ENCODE peak calls at places on chromosomes 16 and 17, in seven cellular contexts. T is neural progenitor cell, P is GM12865, Q is choroid plexus epithelial cell, F is adrenal gland, E is ovary, J is endothelial cell. I is an unnamed sample.
A peak's percentile ranks its signal among the peaks of the same experiment; 100 is the strongest.

GRCh38 chr16:13560151-13560550 is 359.8 kb upstream of the ERCC4 start:
- DNase-seq in J (no peak), T (no peak), P (no peak), Q (no peak), E (no peak), F (no peak), I (no peak)

GRCh38 chr16:63467513-63467912 is 1431.3 kb upstream of the CDH8 start:
- DNase-seq in E (no peak), J (no peak), Q (no peak), F (no peak), P (no peak), T (no peak), I (no peak)

GRCh38 chr17:74274703-74275340 is 788 bp downstream of the DNAI2 start:
- DNase-seq in E (no peak), Q (no peak), P (peak; percentile 33), J (no peak), T (no peak), F (no peak), I (no peak)

GRCh38 chr16:80391095-80391494 is 149.7 kb upstream of the DYNLRB2 start:
- DNase-seq in T (no peak), J (no peak), Q (no peak), E (no peak), F (no peak), P (no peak), I (no peak)

GRCh38 chr17:7056386-7056785 is 12.5 kb upstream of the SLC16A11 start:
- DNase-seq in Q (peak; percentile 45), T (no peak), P (no peak), J (no peak), F (no peak), E (no peak), I (no peak)

GRCh38 chr16:58026139-58026704 is 668 bp downstream of the MMP15 start:
- DNase-seq in T (peak; percentile 65), Q (peak; percentile 40), E (peak; percentile 22), J (peak; percentile 49), F (peak; percentile 71), P (peak; percentile 18), I (peak; percentile 62)

GRCh38 chr17:17455173-17455572 is 21.6 kb upstream of the MED9 start:
- DNase-seq in P (no peak), J (no peak), Q (no peak), T (no peak), E (no peak), F (no peak), I (no peak)

GRCh38 chr17:7853693-7854043 is 1.2 kb upstream of the TMEM88 start:
- DNase-seq in Q (no peak), P (no peak), E (no peak), T (peak; percentile 65), F (no peak), J (no peak), I (peak; percentile 40)

GRCh38 chr16:88392111-88392510 is 9.4 kb downstream of the ZNF469 start:
- DNase-seq in T (no peak), P (no peak), Q (no peak), E (no peak), F (no peak), J (no peak), I (no peak)

GRCh38 chr17:77429985-77430752 is 289.4 kb downstream of the SEC14L1 start:
- DNase-seq in J (peak; percentile 91), T (peak; percentile 94), F (peak; percentile 95), Q (peak; percentile 94), P (peak; percentile 84), E (peak; percentile 94), I (peak; percentile 93)

GRCh38 chr17:18008496-18009268 is 30.3 kb downstream of the ATPAF2 start:
- DNase-seq in T (no peak), F (no peak), Q (peak; percentile 80), E (no peak), P (no peak), J (no peak), I (no peak)

GRCh38 chr16:75647138-75647491 is 350 bp downstream of the KARS1 start:
- DNase-seq in T (no peak), Q (peak; percentile 10), E (no peak), F (no peak), P (no peak), J (no peak), I (no peak)

GRCh38 chr17:78343433-78344201 is 16.3 kb downstream of the SOCS3 start:
- DNase-seq in F (no peak), P (peak; percentile 81), E (no peak), J (no peak), T (no peak), Q (no peak), I (no peak)

GRCh38 chr17:80316927-80317705 is 56.5 kb downstream of the RNF213 start:
- DNase-seq in P (no peak), T (no peak), Q (no peak), F (no peak), J (no peak), E (no peak), I (no peak)

GRCh38 chr17:15106540-15106939 is 158.6 kb downstream of the PMP22 start:
- DNase-seq in T (no peak), P (no peak), F (no peak), E (no peak), J (no peak), Q (peak; percentile 36), I (no peak)

GRCh38 chr17:7440823-7441174 is 1.5 kb downstream of the FGF11 start:
- DNase-seq in F (peak; percentile 86), J (peak; percentile 39), E (no peak), P (peak; percentile 51), Q (peak; percentile 39), T (peak; percentile 66), I (peak; percentile 56)

DNA sequence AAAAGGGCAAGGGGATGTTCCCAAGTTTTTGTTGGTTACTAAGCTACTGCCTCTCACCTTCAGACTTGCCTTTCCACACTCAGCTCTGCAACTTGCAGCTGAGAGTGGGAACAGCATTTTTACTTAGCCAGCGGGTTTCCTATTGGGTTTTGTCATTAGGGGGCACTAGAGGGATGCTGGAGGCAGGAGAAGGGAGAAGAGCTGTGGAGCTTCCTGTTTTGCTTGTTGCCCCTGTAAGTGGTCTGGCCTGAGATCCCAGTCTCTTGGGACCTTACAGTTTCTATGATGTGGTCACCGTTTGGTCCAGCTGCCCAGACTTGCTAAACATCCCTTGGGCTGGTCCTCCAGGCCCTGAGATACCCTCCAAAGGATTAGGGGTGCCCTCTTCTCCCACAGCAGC is 209.6 kb upstream of the NLRP1 start:
- DNase-seq in P (peak; percentile 10), F (no peak), J (peak; percentile 41), Q (peak; percentile 54), E (no peak), T (peak; percentile 53), I (no peak)
- TF ChIP-seq CTCF in P (peak; percentile 10), F (no peak), J (no peak), Q (peak; percentile 68), E (no peak), T (peak; percentile 56), I (no peak)

GRCh38 chr17:59561042-59561441 is 4.4 kb upstream of the DHX40 start:
- DNase-seq in J (peak; percentile 21), E (no peak), T (peak; percentile 22), P (peak; percentile 28), F (no peak), Q (peak; percentile 47), I (no peak)

GRCh38 chr17:59558039-59558438 is 7.4 kb upstream of the DHX40 start:
- DNase-seq in E (no peak), J (no peak), F (no peak), P (no peak), Q (no peak), T (no peak), I (no peak)

DNA sequence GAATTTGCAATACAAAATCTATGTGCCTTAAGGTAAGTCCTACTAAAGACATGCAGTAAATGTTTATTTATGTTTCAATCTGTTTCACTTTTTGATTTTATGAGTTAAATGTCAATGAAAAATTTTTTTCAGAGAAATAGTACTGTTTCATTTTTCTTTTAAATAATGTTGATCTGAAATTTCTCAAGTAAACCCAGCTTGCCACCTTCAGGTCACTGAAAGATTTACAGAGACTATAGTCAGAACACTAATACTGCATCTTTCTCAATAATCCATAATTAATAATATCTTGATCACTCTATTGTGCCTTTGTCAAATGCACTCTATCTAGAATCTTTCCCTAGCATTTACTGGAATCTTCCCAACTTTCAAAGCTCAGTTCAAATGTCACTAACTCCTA is 6.5 kb upstream of the DHX40 start:
- DNase-seq in Q (peak; percentile 53), T (no peak), F (no peak), P (no peak), E (no peak), J (no peak), I (no peak)
- TF ChIP-seq CTCF in Q (peak; percentile 49), T (peak; percentile 20), F (peak; percentile 49), P (peak; percentile 14), E (no peak), J (peak; percentile 35), I (peak; percentile 30)

DNA sequence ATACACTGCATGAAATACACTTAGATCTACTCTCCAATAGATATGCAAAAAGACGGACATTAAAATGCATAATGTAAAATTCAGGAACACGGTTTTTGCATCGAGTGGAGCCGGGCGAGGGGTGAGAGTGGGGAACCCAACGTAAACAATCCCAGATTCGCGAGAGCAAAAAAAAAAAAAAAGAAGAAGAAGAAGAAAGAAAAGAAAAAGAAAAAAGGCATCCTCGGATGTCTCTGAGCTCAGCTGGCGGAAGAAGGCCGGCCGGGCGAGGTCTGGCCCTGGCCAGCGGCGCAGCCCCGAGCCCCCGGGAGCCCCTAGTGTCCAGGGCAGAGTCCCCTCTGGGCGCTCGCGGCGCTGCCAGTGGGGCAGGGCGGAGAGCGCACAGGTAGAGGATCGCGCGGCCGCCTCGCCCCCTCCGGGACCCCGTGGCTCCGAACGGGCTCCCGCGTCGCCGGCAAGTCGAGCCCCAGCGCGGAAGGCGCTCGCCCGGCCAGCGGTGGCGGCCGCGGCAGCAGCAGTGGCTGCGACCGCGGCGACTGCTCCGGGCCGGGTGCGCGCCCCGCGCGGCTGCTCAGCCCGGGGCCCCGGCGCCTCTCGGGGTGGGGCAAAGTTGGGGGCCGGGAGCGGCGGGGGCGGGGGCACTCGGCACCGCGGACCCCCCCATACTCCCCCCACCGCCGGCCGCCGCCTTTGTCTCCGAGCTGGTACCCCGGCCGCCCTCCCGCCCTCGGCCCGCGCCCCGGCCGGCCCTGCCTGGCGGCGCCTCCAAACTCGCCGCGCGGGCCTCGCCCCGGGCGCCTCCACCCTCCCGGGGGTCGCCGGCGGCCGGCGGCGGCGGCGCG is 9.7 kb upstream of the ZFHX3 start:
- DNase-seq in T (peak; percentile 75), J (peak; percentile 61), F (peak; percentile 42), P (peak; percentile 54), Q (no peak), E (peak; percentile 47), I (peak; percentile 51)
- TF ChIP-seq CTCF in T (peak; percentile 41), J (no peak), F (peak; percentile 32), P (peak; percentile 3), Q (peak; percentile 19), E (peak; percentile 18), I (no peak)

DNA sequence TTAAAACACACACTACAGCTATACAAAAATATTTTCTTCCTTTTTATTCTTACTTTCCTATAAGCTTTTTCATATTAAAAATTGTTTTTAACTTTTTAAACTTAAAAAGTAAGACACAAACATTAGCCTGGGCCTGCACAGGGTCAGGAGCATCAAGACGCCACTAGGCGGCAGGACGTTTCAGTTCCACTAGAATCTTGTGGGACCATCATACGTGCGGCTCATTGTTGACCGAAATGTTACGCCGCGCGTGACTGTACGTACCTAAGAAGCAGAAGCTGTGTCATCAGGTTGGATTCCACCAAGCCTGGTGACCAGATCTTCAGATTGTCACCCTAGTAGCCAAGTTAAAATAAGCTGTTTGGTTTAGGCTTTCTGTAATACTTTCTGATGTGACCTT is 47.1 kb downstream of the USP10 start:
- DNase-seq in T (no peak), Q (no peak), J (no peak), F (no peak), P (peak; percentile 21), E (no peak), I (no peak)
- TF ChIP-seq CTCF in T (peak; percentile 43), Q (peak; percentile 58), J (peak; percentile 41), F (no peak), P (no peak), E (no peak), I (peak; percentile 55)